ENCODE peak calls at places on chromosome 15, in seven cellular contexts. I is heart left ventricle, M is OCI-LY7, S is AG04450, D is uterus, G is psoas muscle, O is tibial nerve. N is an unnamed sample. For H3K9me3, the result is how much of the 10 kb centered on the place peaks cover.

GRCh38 chr15:85988741-85989140 is 90.9 kb upstream of the AGBL1 start:
- DNase-seq in G (no peak), O (no peak), D (no peak), S (no peak), I (no peak), M (no peak), N (no peak)

GRCh38 chr15:48811325-48811938 is 563 bp upstream of the CEP152 start:
- DNase-seq in S (no peak), G (no peak), I (no peak), D (no peak), O (no peak), M (peak), N (no peak)

GRCh38 chr15:63945005-63945788 is 101.1 kb downstream of the DAPK2 start:
- DNase-seq in O (peak), G (peak), D (peak), M (peak), S (no peak), I (peak), N (peak)

GRCh38 chr15:35444557-35445204 is 101.3 kb downstream of the DPH6 start:
- DNase-seq in S (no peak), O (no peak), G (no peak), M (peak), I (no peak), D (no peak), N (no peak)

GRCh38 chr15:93929375-93930094 is 301.8 kb upstream of the MCTP2 start:
- DNase-seq in M (no peak), D (peak), O (no peak), S (peak), I (peak), G (peak), N (no peak)

GRCh38 chr15:58228708-58229107 is 90.5 kb downstream of the AQP9 start:
- DNase-seq in S (peak), M (no peak), D (no peak), I (peak), G (no peak), O (no peak), N (no peak)

GRCh38 chr15:67945951-67946700 is 106.3 kb upstream of the RNU6-1 start:
- DNase-seq in D (no peak), M (peak), O (peak), G (no peak), S (no peak), I (peak), N (no peak)

GRCh38 chr15:29822685-29823459 is 604 bp upstream of the TJP1 start:
- DNase-seq in M (no peak), S (peak), G (peak), I (peak), O (peak), D (peak), N (no peak)

GRCh38 chr15:67835349-67836133 is 4.3 kb downstream of the RNU6-1 start:
- DNase-seq in O (no peak), M (no peak), S (no peak), D (no peak), I (no peak), G (no peak), N (no peak)

GRCh38 chr15:45573961-45574629 is 13.1 kb upstream of the BLOC1S6 start:
- DNase-seq in O (no peak), M (peak), I (no peak), S (no peak), G (no peak), D (no peak), N (no peak)

GRCh38 chr15:77981281-77982126 is 96.0 kb downstream of the TBC1D2B start:
- DNase-seq in M (no peak), O (no peak), G (no peak), I (no peak), S (no peak), D (no peak), N (no peak)

GRCh38 chr15:34436126-34436955 is 1.3 kb downstream of the GOLGA8A start:
- DNase-seq in M (no peak), G (no peak), D (no peak), O (no peak), S (no peak), I (no peak), N (no peak)

GRCh38 chr15:41979493-41980266 is 7.3 kb upstream of the EHD4 start:
- DNase-seq in O (no peak), G (no peak), D (no peak), M (no peak), S (no peak), I (no peak), N (no peak)

GRCh38 chr15:52093539-52094502 is 18.8 kb downstream of the BCL2L10 start:
- DNase-seq in M (no peak), G (peak), I (no peak), D (peak), S (peak), O (no peak), N (no peak)

GRCh38 chr15:78315686-78316085 is 16.3 kb upstream of the SKIC8 start:
- DNase-seq in G (no peak), D (no peak), S (no peak), M (peak), I (no peak), O (no peak), N (no peak)

GRCh38 chr15:68410466-68411200 is 21.3 kb downstream of the ITGA11 start:
- DNase-seq in D (peak), S (no peak), O (no peak), I (no peak), M (no peak), G (no peak), N (no peak)

GRCh38 chr15:62895905-62896316 is 146.6 kb upstream of the TPM1 start:
- DNase-seq in S (peak), G (no peak), M (no peak), I (no peak), O (no peak), D (no peak), N (no peak)

GRCh38 chr15:64209680-64210334 is 47.0 kb upstream of the PPIB start:
- DNase-seq in M (peak), I (no peak), S (peak), D (no peak), O (no peak), G (no peak), N (no peak)

GRCh38 chr15:82081904-82082810 is 36.3 kb upstream of the MEX3B start:
- DNase-seq in G (no peak), M (no peak), I (no peak), S (peak), D (no peak), O (no peak), N (no peak)

GRCh38 chr15:74791667-74792066 is 9.8 kb downstream of the CSK start:
- DNase-seq in D (no peak), G (no peak), M (no peak), S (no peak), O (no peak), I (no peak), N (no peak)

GRCh38 chr15:61623746-61624145 is 394.6 kb upstream of the RORA start:
- DNase-seq in G (no peak), I (no peak), M (no peak), O (no peak), D (no peak), S (no peak), N (no peak)

GRCh38 chr15:78859971-78860733 is 12.5 kb upstream of the MORF4L1 start:
- DNase-seq in I (peak), M (peak), G (peak), O (no peak), D (peak), S (peak), N (peak)

GRCh38 chr15:77650285-77650684 is 17.6 kb upstream of the LINGO1 start:
- DNase-seq in G (no peak), I (no peak), D (no peak), O (no peak), S (no peak), M (peak), N (no peak)

GRCh38 chr15:40049076-40049475 is 10.1 kb upstream of the SRP14 start:
- DNase-seq in D (no peak), I (no peak), S (no peak), G (no peak), M (no peak), O (no peak), N (no peak)

GRCh38 chr15:74781673-74782595 is at the start of gene CSK:
- DNase-seq in D (peak), S (no peak), O (peak), I (peak), G (peak), M (peak), N (peak)

GRCh38 chr15:69474291-69474690 is 21.7 kb downstream of the RPLP1 start:
- DNase-seq in O (no peak), D (no peak), S (no peak), I (no peak), G (no peak), M (no peak), N (no peak)

GRCh38 chr15:90030376-90030775 is 29.3 kb downstream of the ZNF710 start:
- DNase-seq in G (peak), S (no peak), O (no peak), I (no peak), M (no peak), D (no peak), N (no peak)

GRCh38 chr15:72827216-72827615 is 43.7 kb upstream of the ADPGK start:
- DNase-seq in O (no peak), G (peak), S (no peak), I (no peak), D (no peak), M (no peak), N (no peak)

GRCh38 chr15:83918011-83918410 is 264.1 kb downstream of the ADAMTSL3 start:
- DNase-seq in G (no peak), D (no peak), S (no peak), M (no peak), I (no peak), O (no peak), N (no peak)

GRCh38 chr15:49045691-49046112 is 544 bp downstream of the SECISBP2L start:
- DNase-seq in I (no peak), G (no peak), O (no peak), D (no peak), M (peak), S (no peak), N (no peak)

GRCh38 chr15:68418611-68419161 is 13.3 kb downstream of the ITGA11 start:
- DNase-seq in M (no peak), G (no peak), D (peak), O (no peak), I (peak), S (peak), N (no peak)

GRCh38 chr15:100112636-100113305 is 229.0 kb downstream of the ADAMTS17 start:
- DNase-seq in O (no peak), S (no peak), G (no peak), M (no peak), D (peak), I (no peak), N (no peak)

GRCh38 chr15:68389936-68390790 is 41.8 kb downstream of the ITGA11 start:
- DNase-seq in O (no peak), D (peak), I (peak), S (peak), G (no peak), M (no peak), N (no peak)

GRCh38 chr15:60519218-60519617 is 40.3 kb upstream of the ICE2 start:
- DNase-seq in I (no peak), G (no peak), M (no peak), O (no peak), S (no peak), D (no peak), N (no peak)

DNA sequence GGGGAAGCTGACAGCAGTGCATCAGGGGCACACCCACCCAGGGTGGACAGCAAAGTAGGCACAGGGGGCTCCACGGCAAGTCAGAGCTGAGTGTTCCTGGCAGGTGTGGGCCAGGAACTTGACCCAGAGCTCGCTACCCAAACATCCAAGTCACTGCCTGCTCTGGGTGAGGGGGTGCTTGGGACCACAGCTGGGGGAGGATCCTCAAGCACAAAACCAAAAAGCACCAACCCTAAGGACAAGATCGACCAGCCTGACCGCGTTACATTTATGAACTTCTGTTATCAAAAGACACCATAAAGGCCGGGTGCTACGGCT is 101.2 kb downstream of the CHSY1 start:
- DNase-seq in O (no peak), D (no peak), S (no peak), M (no peak), G (no peak), I (no peak), N (no peak)
- TF ChIP-seq CTCF in O (no peak), D (no peak), S (no peak), M (no peak), G (no peak), I (no peak), N (no peak)

GRCh38 chr15:56225520-56225919 is 18.2 kb downstream of the RFX7 start:
- DNase-seq in M (no peak), D (no peak), O (no peak), I (no peak), S (no peak), G (no peak), N (no peak)

GRCh38 chr15:56228352-56228751 is 15.3 kb downstream of the RFX7 start:
- DNase-seq in M (no peak), O (no peak), G (no peak), D (no peak), I (no peak), S (no peak), N (no peak)

GRCh38 chr15:56228854-56229253 is 14.8 kb downstream of the RFX7 start:
- DNase-seq in M (no peak), S (no peak), O (no peak), D (no peak), I (no peak), G (no peak), N (no peak)

GRCh38 chr15:56227780-56228179 is 15.9 kb downstream of the RFX7 start:
- DNase-seq in S (no peak), D (no peak), I (no peak), O (no peak), M (no peak), G (no peak), N (no peak)

DNA sequence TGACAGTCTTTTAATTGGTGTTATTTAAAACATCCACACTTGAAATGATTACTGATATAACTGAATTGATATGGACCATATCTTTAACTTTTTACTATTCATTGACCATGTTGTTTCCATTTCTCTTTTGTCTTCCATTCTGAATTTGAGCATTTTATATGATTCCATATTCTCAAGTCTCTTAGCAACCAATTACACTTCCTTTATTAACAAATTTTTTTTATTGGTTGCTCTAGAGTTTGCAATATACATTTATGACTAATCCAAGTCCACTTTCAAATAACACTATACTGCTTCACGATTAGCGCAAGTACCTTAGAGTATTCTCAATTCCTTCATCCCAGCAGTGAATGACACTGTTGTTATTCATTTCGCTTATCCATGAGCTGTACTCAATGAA is 16.4 kb downstream of the RFX7 start:
- DNase-seq in I (no peak), O (no peak), M (no peak), D (no peak), S (no peak), G (no peak), N (no peak)
- H3K9me3 ChIP-seq in I (under half), O (under half), M (half or more), D (under half), S (under half), G (under half), N (half or more)

GRCh38 chr15:71592186-71592585 is 218.2 kb upstream of the NR2E3 start:
- DNase-seq in D (no peak), M (no peak), S (no peak), I (no peak), O (no peak), G (no peak), N (no peak)

GRCh38 chr15:71586463-71586862 is 223.9 kb upstream of the NR2E3 start:
- DNase-seq in I (no peak), O (no peak), S (no peak), G (no peak), D (no peak), M (no peak), N (no peak)

GRCh38 chr15:71588746-71589145 is 221.6 kb upstream of the NR2E3 start:
- DNase-seq in O (no peak), M (no peak), I (no peak), D (no peak), S (peak), G (no peak), N (no peak)

GRCh38 chr15:71595846-71596553 is 214.4 kb upstream of the NR2E3 start:
- DNase-seq in O (no peak), S (no peak), G (no peak), D (no peak), I (no peak), M (no peak), N (no peak)

GRCh38 chr15:71591057-71591456 is 219.3 kb upstream of the NR2E3 start:
- DNase-seq in S (no peak), I (no peak), D (no peak), G (no peak), O (no peak), M (no peak), N (no peak)
- TF ChIP-seq CTCF in S (peak), I (no peak), D (no peak), G (no peak), O (no peak), M (no peak), N (no peak)

DNA sequence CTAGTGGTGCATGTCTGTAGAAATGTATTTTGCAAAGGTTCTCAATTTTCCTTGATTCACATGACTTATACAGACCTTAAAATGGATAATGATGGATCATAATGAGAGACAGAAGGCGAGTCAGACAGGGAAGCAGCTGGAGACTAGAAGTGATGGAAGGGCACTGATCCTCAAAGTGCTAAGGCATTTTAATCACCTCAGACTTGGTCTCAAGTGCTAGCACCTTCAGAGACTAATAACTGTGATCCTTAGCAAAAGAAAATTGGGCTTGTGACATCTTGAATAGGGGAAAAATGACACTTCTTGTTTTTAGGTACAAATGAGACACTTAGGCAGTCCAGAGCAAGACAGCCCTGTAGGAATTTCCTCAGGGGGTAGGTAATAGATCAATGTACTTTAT is 1011.6 kb downstream of the SQOR start:
- DNase-seq in S (no peak), M (no peak), I (no peak), D (no peak), G (no peak), O (no peak), N (no peak)
- H3K9me3 ChIP-seq in S (under half), M (under half), I (under half), D (under half), G (under half), O (under half), N (under half)

GRCh38 chr15:22839046-22839705 is 710 bp downstream of the NIPA2 start:
- DNase-seq in D (no peak), O (no peak), G (no peak), I (no peak), S (no peak), M (peak), N (no peak)

DNA sequence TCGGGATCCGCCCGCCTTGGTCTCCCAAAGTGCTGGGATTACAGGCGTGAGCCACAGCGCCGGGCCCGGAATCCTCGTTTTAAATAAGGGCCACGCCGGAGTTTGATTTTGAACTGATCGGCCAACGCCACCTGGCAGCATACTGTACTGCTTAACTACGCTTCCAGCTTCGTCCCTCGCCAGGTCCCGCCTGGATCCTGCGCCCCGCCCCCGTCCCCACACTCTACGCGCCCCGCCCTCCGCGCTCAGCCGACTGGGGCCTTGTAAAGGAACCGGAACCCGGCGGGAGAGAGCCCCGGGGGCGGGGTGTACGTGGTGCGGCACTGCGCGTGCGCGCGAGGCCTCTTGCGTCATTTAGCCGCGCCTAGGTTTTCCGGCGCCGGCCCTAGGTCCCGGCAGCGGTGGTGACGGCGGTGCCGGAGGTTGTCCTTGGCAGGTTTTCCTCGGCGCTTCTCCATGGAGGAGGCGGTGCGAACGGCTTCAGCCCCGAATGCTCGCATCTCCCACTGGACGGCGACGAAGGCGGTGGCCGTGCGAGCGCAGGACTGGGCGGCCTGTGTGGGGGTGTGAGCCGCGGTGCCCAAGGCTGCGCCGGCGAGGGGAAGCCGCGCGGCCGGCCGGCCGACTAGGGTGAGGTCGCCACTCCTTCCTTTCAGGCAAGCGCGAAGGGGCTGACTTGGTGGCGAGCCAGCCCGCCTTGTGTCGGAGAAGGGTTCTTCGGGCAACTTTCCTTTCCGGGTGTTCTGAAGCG is at the start of gene NIPA2:
- DNase-seq in G (peak), M (peak), D (peak), S (peak), O (peak), I (peak), N (peak)
- TF ChIP-seq CTCF in G (no peak), M (no peak), D (peak), S (no peak), O (peak), I (no peak), N (no peak)

DNA sequence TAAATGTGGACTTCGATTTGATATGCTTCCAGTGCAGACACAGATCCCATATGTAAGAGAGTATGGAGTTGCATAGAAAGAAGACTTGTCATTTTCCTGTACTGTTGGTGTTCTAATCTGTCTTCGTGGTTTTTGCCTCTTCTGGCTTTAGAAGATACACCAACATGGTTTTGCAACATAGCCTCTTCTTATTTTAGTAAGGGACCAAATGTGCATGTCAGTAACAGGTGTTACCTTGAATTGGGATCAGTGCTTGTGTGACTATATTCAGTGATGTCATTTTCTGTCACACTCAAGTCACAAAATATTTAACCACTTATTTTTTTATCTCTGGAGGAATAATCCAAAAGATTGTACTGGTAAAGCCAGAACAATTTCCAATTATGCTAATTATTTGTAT is 140.4 kb downstream of the SNRPN start:
- DNase-seq in O (no peak), D (no peak), S (no peak), G (no peak), I (no peak), M (no peak), N (no peak)
- H3K9me3 ChIP-seq in O (under half), D (under half), S (under half), G (half or more), I (under half), M (under half), N (half or more)

GRCh38 chr15:50997371-50998051 is 89.0 kb downstream of the AP4E1 start:
- DNase-seq in M (no peak), G (no peak), D (no peak), O (no peak), I (no peak), S (no peak), N (no peak)
- TF ChIP-seq CTCF in M (no peak), G (no peak), D (no peak), O (no peak), I (no peak), S (no peak), N (no peak)

GRCh38 chr15:25061808-25062550 is 107.2 kb downstream of the SNRPN start:
- DNase-seq in I (no peak), G (no peak), M (no peak), O (no peak), S (no peak), D (peak), N (no peak)
- H3K9me3 ChIP-seq in I (half or more), G (half or more), M (under half), O (half or more), S (half or more), D (under half), N (half or more)